ENCODE peak calls at places on chromosomes 16 and 17, in six cellular contexts. Q is cardiac muscle cell; G is heart right ventricle; V is CD8-positive, alpha-beta T cell; B is upper lobe of right lung; X is ovary. C is an unnamed sample.
A peak's percentile ranks its signal among the peaks of the same experiment; 100 is the strongest.

GRCh38 chr16:28162326-28162877 is 49.4 kb downstream of the XPO6 start:
- DNase-seq in X (no peak), V (no peak), Q (no peak), G (no peak), B (no peak), C (no peak)

GRCh38 chr17:40480501-40481003 is 20.9 kb downstream of the TNS4 start:
- DNase-seq in V (peak; percentile 82), B (no peak), G (no peak), Q (no peak), X (peak; percentile 36), C (no peak)

GRCh38 chr16:55010492-55011260 is 80.0 kb downstream of the IRX5 start:
- DNase-seq in B (no peak), V (no peak), G (no peak), Q (no peak), X (no peak), C (no peak)

GRCh38 chr16:11613381-11614303 is 26.9 kb upstream of the LITAF start:
- DNase-seq in G (peak; percentile 40), B (peak; percentile 84), X (no peak), Q (no peak), V (no peak), C (no peak)

GRCh38 chr16:24953721-24954120 is 61.4 kb downstream of the ARHGAP17 start:
- DNase-seq in B (no peak), V (no peak), X (no peak), G (no peak), Q (no peak), C (no peak)

GRCh38 chr16:73020409-73020884 is 27.5 kb downstream of the ZFHX3 start:
- DNase-seq in V (no peak), G (peak; percentile 74), X (no peak), Q (no peak), B (peak; percentile 62), C (no peak)

GRCh38 chr17:64326420-64327054 is 63.5 kb upstream of the TEX2 start:
- DNase-seq in X (peak; percentile 47), G (peak; percentile 78), Q (no peak), B (peak; percentile 89), V (no peak), C (no peak)

GRCh38 chr17:4735825-4736651 is 3.6 kb upstream of the ZMYND15 start:
- DNase-seq in V (no peak), Q (no peak), B (no peak), G (no peak), X (no peak), C (no peak)

GRCh38 chr16:67437513-67437912 is 6.6 kb downstream of the HSD11B2 start:
- DNase-seq in V (no peak), Q (no peak), X (no peak), G (no peak), B (no peak), C (no peak)

GRCh38 chr17:4920351-4921048 is 11.6 kb upstream of the GP1BA start:
- DNase-seq in Q (no peak), B (peak; percentile 88), V (no peak), X (no peak), G (no peak), C (no peak)

GRCh38 chr16:4354512-4355409 is 3.6 kb upstream of the PAM16 start:
- DNase-seq in Q (no peak), V (no peak), B (no peak), G (no peak), X (no peak), C (no peak)

GRCh38 chr16:4324871-4325740 is 9.2 kb downstream of the GLIS2 start:
- DNase-seq in Q (no peak), B (no peak), G (no peak), V (no peak), X (peak; percentile 55), C (no peak)

GRCh38 chr16:2177101-2177500 is 19.3 kb downstream of the CASKIN1 start:
- DNase-seq in X (no peak), B (no peak), G (no peak), Q (no peak), V (no peak), C (no peak)

GRCh38 chr16:83354015-83354414 is 453.8 kb upstream of the HSBP1 start:
- DNase-seq in X (no peak), V (no peak), Q (no peak), G (no peak), B (no peak), C (no peak)

GRCh38 chr17:57663326-57664070 is 81.6 kb downstream of the CCDC182 start:
- DNase-seq in B (no peak), G (no peak), V (no peak), Q (no peak), X (no peak), C (peak; percentile 27)

GRCh38 chr17:62724398-62725146 is 83.5 kb downstream of the MARCHF10 start:
- DNase-seq in G (no peak), Q (no peak), X (no peak), B (no peak), V (peak; percentile 59), C (peak; percentile 68)

GRCh38 chr17:63960006-63960405 is 12.7 kb downstream of the SCN4A start:
- DNase-seq in B (no peak), V (no peak), X (no peak), Q (no peak), G (no peak), C (no peak)

GRCh38 chr17:48215583-48216139 is 108.1 kb downstream of the SNX11 start:
- DNase-seq in B (no peak), V (no peak), Q (no peak), G (no peak), X (no peak), C (no peak)

GRCh38 chr17:64546716-64547115 is 39.9 kb downstream of the CEP95 start:
- DNase-seq in B (no peak), V (no peak), X (no peak), Q (no peak), G (no peak), C (peak; percentile 37)

GRCh38 chr17:50014471-50015088 is 19.6 kb upstream of the DLX3 start:
- DNase-seq in V (no peak), Q (no peak), X (no peak), B (no peak), G (no peak), C (no peak)

GRCh38 chr16:82043680-82044584 is 8.9 kb downstream of the HSD17B2 start:
- DNase-seq in V (no peak), Q (no peak), G (no peak), X (no peak), B (no peak), C (no peak)

GRCh38 chr16:46918905-46919792 is 35.0 kb downstream of the GPT2 start:
- DNase-seq in B (no peak), Q (no peak), V (no peak), G (no peak), X (no peak), C (no peak)

GRCh38 chr16:70597135-70597534 is 49.2 kb upstream of the IL34 start:
- DNase-seq in V (no peak), G (no peak), B (no peak), X (no peak), Q (no peak), C (no peak)

GRCh38 chr16:2159052-2159838 is 3.7 kb downstream of the TRAF7 start:
- DNase-seq in V (no peak), B (no peak), X (peak; percentile 63), G (peak; percentile 65), Q (no peak), C (peak; percentile 73)

GRCh38 chr17:38659415-38659814 is 15.3 kb downstream of the EPOP start:
- DNase-seq in X (no peak), V (no peak), B (no peak), Q (no peak), G (no peak), C (no peak)

GRCh38 chr17:38658741-38659345 is 15.9 kb downstream of the EPOP start:
- DNase-seq in V (no peak), B (peak; percentile 74), Q (no peak), G (no peak), X (no peak), C (peak; percentile 72)

GRCh38 chr17:38654411-38655398 is 20.1 kb downstream of the EPOP start:
- DNase-seq in G (no peak), X (no peak), B (no peak), V (no peak), Q (no peak), C (no peak)

GRCh38 chr17:38657824-38658740 is 16.7 kb downstream of the EPOP start:
- DNase-seq in G (no peak), X (no peak), Q (no peak), V (no peak), B (peak; percentile 48), C (no peak)

DNA sequence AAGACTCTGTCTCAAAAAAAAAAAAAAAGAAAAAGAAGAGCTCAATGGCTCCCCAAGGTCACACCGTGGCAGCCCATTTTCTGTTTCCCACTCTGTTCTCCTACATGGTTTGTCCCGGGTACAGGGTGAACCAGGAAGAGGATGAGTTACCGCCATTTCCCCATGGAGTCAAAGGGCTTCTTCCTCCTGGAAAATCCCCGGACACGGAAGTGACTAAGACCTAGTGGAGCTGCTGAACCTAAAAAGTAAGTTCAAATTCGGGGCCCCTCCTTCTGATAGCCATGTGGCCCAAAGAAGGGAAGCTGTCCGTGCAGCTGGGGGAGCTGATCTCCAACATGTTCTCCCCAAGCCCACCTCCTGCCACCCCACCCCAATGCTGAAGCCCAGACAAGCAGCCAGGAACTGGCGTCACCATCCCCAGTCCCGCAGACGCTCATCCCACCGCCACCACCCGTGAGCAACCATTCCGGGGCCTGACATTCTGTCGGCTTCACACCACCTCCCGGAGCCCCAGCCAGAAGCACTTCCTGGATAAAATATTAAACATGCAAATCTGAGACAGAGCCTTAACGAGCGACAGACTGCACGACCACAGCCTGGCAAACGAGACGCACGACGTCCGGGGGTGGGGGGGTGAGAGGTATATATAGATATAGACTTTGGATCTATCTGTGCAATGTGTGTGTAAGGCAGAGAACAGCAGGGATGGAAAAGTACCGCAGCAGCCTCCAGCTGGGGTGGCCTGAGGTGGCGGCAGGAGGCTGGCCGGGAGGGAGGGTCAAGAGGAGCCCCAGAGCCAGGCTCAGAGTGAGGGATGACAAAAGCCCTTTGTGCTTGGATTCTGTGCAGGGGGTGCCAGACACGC is 17.6 kb downstream of the EPOP start:
- DNase-seq in G (no peak), V (no peak), X (no peak), Q (no peak), B (no peak), C (peak; percentile 86)
- H3K4me3 ChIP-seq in G (no peak overlapping the region), V (no peak overlapping the region), X (no peak overlapping the region), Q (no peak overlapping the region), B (no peak overlapping the region), C (no peak overlapping the region)

GRCh38 chr17:8630802-8631553 is 453 bp upstream of the MYH10 start:
- DNase-seq in B (peak; percentile 98), Q (peak; percentile 100), G (peak; percentile 99), X (peak; percentile 98), V (peak; percentile 80), C (peak; percentile 99)
- TF ChIP-seq CTCF in B (peak; percentile 32), Q (no peak), G (peak; percentile 10), X (no peak), V (no peak), C (no peak)

GRCh38 chr16:75567911-75568310 is 1.7 kb downstream of the GABARAPL2 start:
- DNase-seq in B (no peak), X (no peak), V (no peak), Q (no peak), G (no peak), C (no peak)
- H3K27ac ChIP-seq in B (no peak overlapping the region), X (no peak overlapping the region), V (no peak overlapping the region), Q (no peak overlapping the region), G (peak overlapping the region; percentile 90), C (peak overlapping the region; percentile 81)

GRCh38 chr17:21167303-21167702 is 40.5 kb downstream of the DHRS7B start:
- DNase-seq in V (no peak), B (no peak), X (no peak), G (no peak), Q (no peak), C (no peak)
- H3K4me3 ChIP-seq in V (no peak overlapping the region), B (no peak overlapping the region), X (no peak overlapping the region), G (peak overlapping the region; percentile 5), Q (no peak overlapping the region), C (no peak overlapping the region)

C was measured in dorsolateral prefrontal cortex.